ENCODE peak calls at places on chromosome 12, in ten cellular contexts. Z is T1000; W is progenitor cell of endocrine pancreas; C is LHCN-M2; V is RPMI8226; L is Caki2; I is neuronal stem cell; U is HS-5; S is central memory CD8-positive, alpha-beta T cell; G is GM03348. D is an unnamed sample.

GRCh38 chr12:26833692-26834168 is 736 bp upstream of the ITPR2 start:
- DNase-seq in Z (no peak), W (peak; percentile 54), C (no peak), V (peak; percentile 84), L (peak; percentile 54), I (peak; percentile 38), U (no peak), S (no peak), G (no peak), D (peak; percentile 63)

GRCh38 chr12:19757317-19757877 is 318.1 kb downstream of the AEBP2 start:
- DNase-seq in Z (no peak), W (no peak), C (peak; percentile 37), V (peak; percentile 8), L (no peak), I (no peak), U (no peak), S (no peak), G (peak; percentile 31), D (peak; percentile 48)

GRCh38 chr12:132523576-132524331 is 33.8 kb downstream of the FBRSL1 start:
- DNase-seq in Z (no peak), W (peak; percentile 61), C (peak; percentile 20), V (peak; percentile 60), L (peak; percentile 73), I (peak; percentile 45), U (no peak), S (peak; percentile 72), G (peak; percentile 91), D (peak; percentile 85)

GRCh38 chr12:59792647-59793046 is 196.8 kb downstream of the SLC16A7 start:
- DNase-seq in Z (no peak), W (no peak), C (no peak), V (no peak), L (no peak), I (no peak), U (no peak), S (no peak), G (no peak), D (no peak)

GRCh38 chr12:53051058-53051880 is 1.4 kb downstream of the TNS2 start:
- DNase-seq in Z (no peak), W (no peak), C (peak; percentile 86), V (no peak), L (peak; percentile 50), I (no peak), U (no peak), S (no peak), G (peak; percentile 64), D (peak; percentile 30)

GRCh38 chr12:102232446-102232845 is 34.8 kb upstream of the PMCH start:
- DNase-seq in Z (no peak), W (no peak), C (no peak), V (no peak), L (no peak), I (no peak), U (peak; percentile 11), S (no peak), G (peak; percentile 57), D (no peak)

GRCh38 chr12:49273726-49274395 is 9.0 kb downstream of the TUBA1C start:
- DNase-seq in Z (no peak), W (no peak), C (no peak), V (no peak), L (no peak), I (no peak), U (no peak), S (no peak), G (no peak), D (no peak)

GRCh38 chr12:89451876-89452275 is 72.7 kb downstream of the GALNT4 start:
- DNase-seq in Z (no peak), W (no peak), C (peak; percentile 89), V (no peak), L (no peak), I (no peak), U (no peak), S (no peak), G (peak; percentile 72), D (peak; percentile 26)

GRCh38 chr12:23555180-23555784 is 394.2 kb downstream of the SOX5 start:
- DNase-seq in Z (no peak), W (no peak), C (no peak), V (no peak), L (no peak), I (no peak), U (no peak), S (no peak), G (no peak), D (no peak)

GRCh38 chr12:52517888-52518287 is 2.3 kb downstream of the KRT5 start:
- DNase-seq in Z (no peak), W (peak; percentile 1), C (no peak), V (no peak), L (no peak), I (no peak), U (no peak), S (no peak), G (no peak), D (no peak)

GRCh38 chr12:116876151-116876869 is 4.9 kb downstream of the HRK start:
- DNase-seq in Z (no peak), W (no peak), C (no peak), V (no peak), L (no peak), I (no peak), U (no peak), S (no peak), G (no peak), D (no peak)

GRCh38 chr12:42798811-42799438 is 209.4 kb upstream of the PRICKLE1 start:
- DNase-seq in Z (no peak), W (no peak), C (peak; percentile 66), V (no peak), L (peak; percentile 26), I (no peak), U (no peak), S (no peak), G (peak; percentile 15), D (no peak)

GRCh38 chr12:112947314-112947713 is 9.0 kb downstream of the OAS3 start:
- DNase-seq in Z (no peak), W (no peak), C (no peak), V (no peak), L (no peak), I (no peak), U (no peak), S (no peak), G (no peak), D (no peak)

GRCh38 chr12:60535363-60535762 is 939.5 kb downstream of the SLC16A7 start:
- DNase-seq in Z (no peak), W (no peak), C (no peak), V (no peak), L (no peak), I (no peak), U (no peak), S (no peak), G (peak; percentile 14), D (no peak)

GRCh38 chr12:6567112-6567680 is 895 bp downstream of the NOP2 start:
- DNase-seq in Z (no peak), W (no peak), C (no peak), V (peak; percentile 23), L (no peak), I (no peak), U (no peak), S (no peak), G (peak; percentile 13), D (peak; percentile 46)

GRCh38 chr12:76883151-76883550 is 4.3 kb upstream of the CSRP2 start:
- DNase-seq in Z (peak; percentile 42), W (no peak), C (peak; percentile 53), V (no peak), L (peak; percentile 47), I (no peak), U (peak; percentile 72), S (no peak), G (peak; percentile 69), D (no peak)

GRCh38 chr12:64621257-64621942 is 11.1 kb downstream of the RASSF3 start:
- DNase-seq in Z (no peak), W (no peak), C (no peak), V (peak; percentile 30), L (no peak), I (no peak), U (peak; percentile 31), S (no peak), G (peak; percentile 11), D (peak; percentile 50)

GRCh38 chr12:60874091-60874490 is 1278.3 kb downstream of the SLC16A7 start:
- DNase-seq in Z (no peak), W (no peak), C (no peak), V (no peak), L (no peak), I (no peak), U (no peak), S (no peak), G (no peak), D (no peak)

GRCh38 chr12:91604897-91605296 is 422.3 kb upstream of the DCN start:
- DNase-seq in Z (no peak), W (no peak), C (no peak), V (no peak), L (no peak), I (no peak), U (no peak), S (no peak), G (no peak), D (no peak)

GRCh38 chr12:69476276-69477017 is 6.3 kb downstream of the FRS2 start:
- DNase-seq in Z (no peak), W (no peak), C (no peak), V (no peak), L (no peak), I (no peak), U (no peak), S (no peak), G (no peak), D (no peak)

GRCh38 chr12:132638541-132639408 is 20.2 kb downstream of the P2RX2 start:
- DNase-seq in Z (no peak), W (no peak), C (peak; percentile 31), V (no peak), L (peak; percentile 44), I (no peak), U (peak; percentile 3), S (no peak), G (peak; percentile 88), D (peak; percentile 42)

GRCh38 chr12:53551889-53552291 is 44.6 kb upstream of the NPFF start:
- DNase-seq in Z (no peak), W (no peak), C (peak; percentile 23), V (no peak), L (no peak), I (no peak), U (no peak), S (no peak), G (no peak), D (no peak)

GRCh38 chr12:6592087-6592486 is 15.1 kb downstream of the CHD4 start:
- DNase-seq in Z (no peak), W (no peak), C (no peak), V (no peak), L (no peak), I (no peak), U (no peak), S (no peak), G (no peak), D (no peak)

GRCh38 chr12:31876568-31877424 is 82.4 kb upstream of the RESF1 start:
- DNase-seq in Z (no peak), W (no peak), C (no peak), V (peak; percentile 19), L (no peak), I (no peak), U (no peak), S (no peak), G (no peak), D (peak; percentile 91)

GRCh38 chr12:11031307-11031706 is at the start of gene TAS2R31:
- DNase-seq in Z (no peak), W (no peak), C (no peak), V (no peak), L (no peak), I (no peak), U (no peak), S (no peak), G (no peak), D (no peak)

GRCh38 chr12:76878899-76879709 is at the start of gene CSRP2:
- DNase-seq in Z (peak; percentile 85), W (peak; percentile 91), C (peak; percentile 90), V (peak; percentile 80), L (peak; percentile 96), I (peak; percentile 96), U (no peak), S (no peak), G (peak; percentile 97), D (peak; percentile 88)

GRCh38 chr12:90512518-90512917 is 442.5 kb downstream of the CCER1 start:
- DNase-seq in Z (no peak), W (no peak), C (no peak), V (no peak), L (no peak), I (no peak), U (no peak), S (no peak), G (no peak), D (no peak)